ENCODE peak calls at places on chromosomes 5 and 9, in four cellular contexts. X, I, B and S are unnamed samples. For H3K36me3, the result is how much of the 10 kb centered on the place peaks cover.

GRCh38 chr5:93433422-93433821 is 147.6 kb downstream of the NR2F1-AS1 start:
- DNase-seq in B (no peak), I (no peak), X (peak), S (no peak)

GRCh38 chr5:21452429-21452828 is 1400.7 kb downstream of the CDH12 start:
- DNase-seq in B (no peak), I (no peak), X (no peak), S (no peak)

GRCh38 chr5:116772152-116772501 is 197.5 kb upstream of the SEMA6A start:
- DNase-seq in I (no peak), X (no peak), B (no peak), S (no peak)

GRCh38 chr9:88746029-88746743 is 211.2 kb downstream of the NXNL2 start:
- DNase-seq in B (peak), I (no peak), X (peak), S (no peak)

GRCh38 chr9:98775831-98776441 is 20.4 kb downstream of the ANKS6 start:
- DNase-seq in I (no peak), X (peak), B (peak), S (peak)

GRCh38 chr5:1548702-1549523 is 25.2 kb upstream of the LPCAT1 start:
- DNase-seq in I (no peak), X (no peak), B (peak), S (peak)

GRCh38 chr5:131305138-131305650 is 41.3 kb downstream of the CDC42SE2 start:
- DNase-seq in B (no peak), I (no peak), X (no peak), S (no peak)

GRCh38 chr9:90915693-90916092 is 114.1 kb downstream of the SYK start:
- DNase-seq in B (no peak), X (peak), I (no peak), S (peak)

GRCh38 chr5:179258001-179258921 is 87.0 kb downstream of the ADAMTS2 start:
- DNase-seq in X (no peak), I (peak), B (peak), S (no peak)

GRCh38 chr5:172666251-172666650 is 25.2 kb downstream of the NEURL1B start:
- DNase-seq in X (peak), I (no peak), B (no peak), S (no peak)

GRCh38 chr5:36507332-36507952 is 99.0 kb upstream of the SLC1A3 start:
- DNase-seq in B (peak), I (peak), X (peak), S (peak)

GRCh38 chr9:90343360-90343759 is 299.3 kb downstream of the DIRAS2 start:
- DNase-seq in I (no peak), X (peak), B (no peak), S (peak)

GRCh38 chr5:88391116-88391515 is 122.5 kb upstream of the TMEM161B start:
- DNase-seq in X (no peak), B (no peak), I (no peak), S (peak)

GRCh38 chr9:83323148-83323547 is 215.1 kb downstream of the FRMD3 start:
- DNase-seq in I (no peak), B (no peak), X (no peak), S (no peak)

GRCh38 chr5:115349001-115349817 is 52.8 kb upstream of the CCDC112 start:
- DNase-seq in I (peak), B (peak), X (peak), S (no peak)

GRCh38 chr9:98255064-98255577 is 328 bp downstream of the TBC1D2 start:
- DNase-seq in I (no peak), B (no peak), X (peak), S (peak)

GRCh38 chr5:160270704-160271103 is 41.4 kb downstream of the FABP6 start:
- DNase-seq in B (no peak), X (no peak), I (no peak), S (no peak)

GRCh38 chr9:6733831-6734230 is 23.9 kb upstream of the KDM4C start:
- DNase-seq in X (no peak), B (no peak), I (no peak), S (no peak)

GRCh38 chr5:94228791-94229190 is 389.6 kb downstream of the KIAA0825 start:
- DNase-seq in X (no peak), I (no peak), B (no peak), S (no peak)

GRCh38 chr9:32968101-32969011 is 33.1 kb downstream of the APTX start:
- DNase-seq in B (no peak), X (peak), I (peak), S (peak)

GRCh38 chr5:172074896-172075295 is 68.5 kb upstream of the FBXW11 start:
- DNase-seq in B (no peak), I (no peak), X (no peak), S (no peak)

GRCh38 chr5:179261301-179262125 is 83.7 kb downstream of the ADAMTS2 start:
- DNase-seq in B (peak), X (peak), I (peak), S (peak)

GRCh38 chr5:32583582-32584232 is 1.6 kb upstream of the SUB1 start:
- DNase-seq in X (no peak), I (no peak), B (no peak), S (no peak)

GRCh38 chr9:128523199-128523925 is 18.8 kb downstream of the GLE1 start:
- DNase-seq in X (peak), B (no peak), I (no peak), S (peak)

GRCh38 chr9:107615325-107615724 is 125.8 kb upstream of the KLF4 start:
- DNase-seq in X (peak), I (no peak), B (no peak), S (no peak)

GRCh38 chr9:88056876-88057275 is 81.4 kb downstream of the SPATA31C2 start:
- DNase-seq in B (peak), X (peak), I (no peak), S (no peak)

GRCh38 chr9:18710089-18710488 is 236.1 kb downstream of the ADAMTSL1 start:
- DNase-seq in X (peak), B (no peak), I (no peak), S (no peak)

GRCh38 chr9:124218438-124219289 is 39.1 kb upstream of the NEK6 start:
- DNase-seq in B (peak), X (peak), I (peak), S (no peak)

GRCh38 chr5:177336603-177337494 is 14.6 kb downstream of the LMAN2 start:
- DNase-seq in I (no peak), B (no peak), X (no peak), S (no peak)

GRCh38 chr5:166240705-166241104 is 2050.7 kb upstream of the WWC1 start:
- DNase-seq in X (no peak), B (no peak), I (no peak), S (no peak)

GRCh38 chr5:145931718-145932117 is 4.7 kb upstream of the SH3RF2 start:
- DNase-seq in X (peak), I (no peak), B (no peak), S (no peak)

GRCh38 chr9:124869466-124869985 is 7.6 kb downstream of the ARPC5L start:
- DNase-seq in I (peak), B (no peak), X (no peak), S (peak)

GRCh38 chr9:76379494-76379893 is 14.7 kb downstream of the RFK start:
- DNase-seq in I (peak), B (peak), X (no peak), S (no peak)

GRCh38 chr9:14080940-14081621 is 232.9 kb downstream of the NFIB start:
- DNase-seq in X (peak), B (no peak), I (no peak), S (no peak)

GRCh38 chr9:125146247-125146646 is 2.9 kb upstream of the SCAI start:
- DNase-seq in B (peak), X (peak), I (no peak), S (no peak)

GRCh38 chr9:118643118-118643517 is 726.1 kb downstream of the BRINP1 start:
- DNase-seq in B (peak), X (no peak), I (peak), S (no peak)

DNA sequence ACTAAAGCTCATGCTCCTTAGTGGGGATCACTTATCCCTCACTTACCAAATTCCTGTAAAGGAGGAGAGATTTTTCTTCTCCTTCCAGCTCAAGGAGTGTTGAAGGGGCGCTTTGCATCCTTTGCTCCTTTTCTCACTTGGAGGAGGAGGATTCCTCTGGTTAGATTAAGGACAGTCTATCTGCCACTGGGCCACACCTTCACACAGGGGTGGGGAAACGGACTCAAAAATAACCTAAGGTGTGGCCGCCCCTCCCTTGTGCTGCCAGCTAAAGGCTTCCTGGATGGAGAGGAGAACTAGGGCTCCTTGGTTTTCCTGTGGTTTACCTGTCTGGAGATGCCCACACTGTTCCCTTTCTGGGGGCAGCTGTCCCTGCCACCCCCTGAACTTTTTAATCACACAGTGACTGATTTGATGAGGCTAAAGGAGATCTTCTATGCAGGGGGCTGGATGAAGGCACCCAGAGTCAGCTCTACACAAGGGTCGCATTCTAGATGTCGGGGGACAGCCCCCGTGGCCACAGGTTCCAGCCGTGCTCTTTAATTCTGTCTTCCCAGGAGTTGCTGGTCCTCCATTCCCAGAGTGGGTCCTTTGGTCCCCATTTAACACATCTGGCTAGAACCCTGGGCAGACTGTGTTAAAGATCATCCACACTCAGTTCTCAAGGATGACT is 14.4 kb downstream of the GLRX start:
- DNase-seq in X (no peak), I (no peak), B (no peak), S (no peak)
- H3K4me3 ChIP-seq in X (no peak), I (no peak), B (no peak), S (no peak)

GRCh38 chr5:119270955-119271757 is 84.7 kb upstream of the TNFAIP8 start:
- DNase-seq in B (no peak), I (peak), X (no peak), S (no peak)

GRCh38 chr5:119274024-119274766 is 81.6 kb upstream of the TNFAIP8 start:
- DNase-seq in B (no peak), I (peak), X (peak), S (no peak)

GRCh38 chr5:119270121-119270565 is 85.7 kb upstream of the TNFAIP8 start:
- DNase-seq in I (no peak), B (no peak), X (no peak), S (no peak)

GRCh38 chr5:119273391-119273839 is 82.4 kb upstream of the TNFAIP8 start:
- DNase-seq in X (no peak), B (no peak), I (no peak), S (no peak)

GRCh38 chr5:119271758-119272730 is 83.8 kb upstream of the TNFAIP8 start:
- DNase-seq in I (no peak), B (no peak), X (no peak), S (no peak)
- H3K27ac ChIP-seq in I (peak), B (no peak), X (no peak), S (no peak)

GRCh38 chr9:104836767-104837166 is 72.8 kb downstream of the NIPSNAP3B start:
- DNase-seq in I (peak), B (no peak), X (no peak), S (no peak)
- H3K36me3 ChIP-seq in I (under half), B (under half), X (half or more), S (under half)

DNA sequence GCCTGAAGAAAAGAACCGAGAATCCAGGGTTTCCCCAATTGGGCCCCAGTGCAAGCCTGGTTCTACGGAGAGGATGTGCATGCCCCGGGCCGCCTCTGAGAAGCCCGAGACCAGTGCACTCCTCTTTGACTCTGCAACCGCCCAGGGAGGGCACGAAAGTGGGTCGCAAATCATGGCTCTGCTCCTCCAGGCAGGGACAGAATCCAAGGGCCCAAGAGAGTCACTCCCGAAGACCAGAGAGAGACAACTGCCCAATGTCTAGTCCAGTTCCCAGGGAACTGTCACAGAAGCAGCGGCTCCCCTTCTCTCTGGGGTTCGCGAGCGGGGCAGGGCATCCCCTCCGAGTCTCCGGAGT is 107.8 kb downstream of the PSD2 start:
- DNase-seq in B (no peak), I (no peak), X (no peak), S (no peak)
- H3K4me3 ChIP-seq in B (no peak), I (no peak), X (no peak), S (peak)

DNA sequence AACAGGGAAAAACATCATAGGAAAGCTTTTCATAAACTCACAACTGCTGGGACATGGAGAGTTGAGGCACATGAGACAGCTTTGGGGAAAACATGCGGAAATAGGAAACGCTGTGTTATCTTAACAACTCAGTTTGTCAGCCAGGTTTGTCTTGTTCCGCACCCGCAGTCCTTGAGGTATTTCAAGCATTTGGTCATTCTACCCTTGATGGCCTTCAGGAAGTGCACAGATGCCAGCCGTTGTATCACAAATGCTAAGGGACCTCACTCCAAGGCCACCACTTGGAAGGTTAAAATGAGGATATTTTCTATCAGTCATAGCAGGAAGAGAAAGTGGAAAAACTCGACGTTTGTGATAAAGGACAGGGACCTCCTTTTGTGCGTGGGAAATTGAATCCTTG is 83.8 kb downstream of the TRIO start:
- DNase-seq in B (no peak), X (no peak), I (peak), S (no peak)
- H3K27ac ChIP-seq in B (no peak), X (no peak), I (peak), S (no peak)

GRCh38 chr9:129902735-129903134 is 67.5 kb downstream of the USP20 start:
- DNase-seq in I (no peak), B (no peak), X (no peak), S (no peak)
- H3K36me3 ChIP-seq in I (under half), B (under half), X (under half), S (under half)

GRCh38 chr9:104769655-104770054 is 5.7 kb downstream of the NIPSNAP3B start:
- DNase-seq in X (no peak), I (no peak), B (no peak), S (no peak)

GRCh38 chr9:104767507-104767906 is 3.6 kb downstream of the NIPSNAP3B start:
- DNase-seq in I (no peak), B (no peak), X (no peak), S (no peak)

GRCh38 chr9:104766025-104766424 is 2.1 kb downstream of the NIPSNAP3B start:
- DNase-seq in B (no peak), X (no peak), I (no peak), S (no peak)

DNA sequence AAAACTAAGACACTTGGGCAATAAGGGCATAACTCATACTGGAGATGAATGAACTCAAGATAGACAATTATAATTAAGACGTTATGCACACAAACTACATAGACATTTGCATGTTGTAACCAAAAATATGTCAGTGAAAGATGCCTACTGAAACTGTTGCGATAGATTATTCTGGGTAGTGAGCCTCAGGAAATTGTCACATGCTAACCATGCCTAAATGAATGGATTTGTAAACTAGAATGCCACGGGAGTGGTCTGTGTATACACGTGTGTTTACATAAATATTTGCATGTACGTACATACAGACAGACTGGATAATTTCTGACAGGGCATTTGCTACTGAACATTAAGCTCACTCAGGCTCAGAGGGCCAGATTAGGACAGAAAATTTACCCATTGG is 1.2 kb downstream of the NIPSNAP3B start:
- DNase-seq in X (no peak), B (no peak), I (no peak), S (no peak)
- H3K4me3 ChIP-seq in X (no peak), B (no peak), I (no peak), S (no peak)